ENCODE peak calls at places on chromosomes 3 and 15, in four cellular contexts. One of them, this sample, is unnamed.

GRCh38 chr15:59722451-59722850 is 33.3 kb upstream of the BNIP2 start:
- DNase-seq in AG04450: no peak
- DNase-seq in iPS DF 6.9: no peak
- DNase-seq in A549: no peak
- DNase-seq in this sample: no peak

GRCh38 chr3:177946515-177946914 is 589.7 kb upstream of the KCNMB2 start:
- DNase-seq in A549: no peak
- DNase-seq in iPS DF 6.9: no peak
- DNase-seq in AG04450: no peak
- DNase-seq in this sample: no peak

GRCh38 chr3:151301787-151302186 is 14.8 kb downstream of the GPR87 start:
- DNase-seq in A549: no peak
- DNase-seq in iPS DF 6.9: no peak
- DNase-seq in AG04450: peak; percentile 52
- DNase-seq in this sample: peak; percentile 72

GRCh38 chr3:12400795-12401194 is 83.5 kb upstream of the TSEN2 start:
- DNase-seq in A549: peak; percentile 11
- DNase-seq in AG04450: peak; percentile 32
- DNase-seq in iPS DF 6.9: no peak
- DNase-seq in this sample: no peak

GRCh38 chr3:127690823-127691452 is 18.2 kb downstream of the ABTB1 start:
- DNase-seq in AG04450: no peak
- DNase-seq in iPS DF 6.9: no peak
- DNase-seq in A549: peak; percentile 75
- DNase-seq in this sample: no peak

GRCh38 chr15:66661432-66662096 is 40.5 kb upstream of the SMAD6 start:
- DNase-seq in iPS DF 6.9: no peak
- DNase-seq in A549: no peak
- DNase-seq in AG04450: no peak
- DNase-seq in this sample: no peak

GRCh38 chr3:19775744-19776143 is 158.3 kb downstream of the EFHB start:
- DNase-seq in A549: no peak
- DNase-seq in iPS DF 6.9: no peak
- DNase-seq in AG04450: no peak
- DNase-seq in this sample: no peak

GRCh38 chr3:152943645-152944044 is 108.7 kb downstream of the P2RY1 start:
- DNase-seq in A549: peak; percentile 7
- DNase-seq in iPS DF 6.9: no peak
- DNase-seq in AG04450: no peak
- DNase-seq in this sample: no peak

GRCh38 chr3:96814581-96815567 is at the start of gene EPHA6:
- DNase-seq in AG04450: no peak
- DNase-seq in A549: no peak
- DNase-seq in iPS DF 6.9: no peak
- DNase-seq in this sample: no peak

GRCh38 chr3:46669191-46669999 is 24.1 kb downstream of the ALS2CL start:
- DNase-seq in A549: no peak
- DNase-seq in AG04450: no peak
- DNase-seq in iPS DF 6.9: no peak
- DNase-seq in this sample: no peak

GRCh38 chr3:100042144-100042543 is 72.2 kb downstream of the FILIP1L start:
- DNase-seq in AG04450: peak; percentile 78
- DNase-seq in iPS DF 6.9: no peak
- DNase-seq in A549: peak; percentile 48
- DNase-seq in this sample: peak; percentile 88

GRCh38 chr3:151130437-151130836 is 45.0 kb downstream of the MED12L start:
- DNase-seq in AG04450: no peak
- DNase-seq in iPS DF 6.9: no peak
- DNase-seq in A549: no peak
- DNase-seq in this sample: no peak

GRCh38 chr15:57340673-57341259 is 35.5 kb upstream of the CGNL1 start:
- DNase-seq in iPS DF 6.9: no peak
- DNase-seq in AG04450: no peak
- DNase-seq in A549: peak; percentile 76
- DNase-seq in this sample: peak; percentile 18

GRCh38 chr15:59062985-59063384 is 42.0 kb upstream of the CCNB2 start:
- DNase-seq in AG04450: no peak
- DNase-seq in iPS DF 6.9: no peak
- DNase-seq in A549: no peak
- DNase-seq in this sample: no peak

GRCh38 chr15:39435244-39435643 is 145.6 kb upstream of the THBS1 start:
- DNase-seq in AG04450: no peak
- DNase-seq in A549: no peak
- DNase-seq in iPS DF 6.9: no peak
- DNase-seq in this sample: no peak

GRCh38 chr3:179194931-179195330 is 46.8 kb downstream of the PIK3CA start:
- DNase-seq in iPS DF 6.9: no peak
- DNase-seq in A549: no peak
- DNase-seq in AG04450: no peak
- DNase-seq in this sample: no peak

GRCh38 chr3:173688216-173688842 is 290.8 kb downstream of the NLGN1 start:
- DNase-seq in AG04450: no peak
- DNase-seq in A549: no peak
- DNase-seq in iPS DF 6.9: no peak
- DNase-seq in this sample: no peak

GRCh38 chr3:62798000-62798399 is 77.2 kb downstream of the CADPS start:
- DNase-seq in iPS DF 6.9: no peak
- DNase-seq in A549: no peak
- DNase-seq in AG04450: no peak
- DNase-seq in this sample: no peak

GRCh38 chr15:50182233-50183013 is 427 bp downstream of the SLC27A2 start:
- DNase-seq in A549: peak; percentile 61
- DNase-seq in iPS DF 6.9: no peak
- DNase-seq in AG04450: no peak
- DNase-seq in this sample: no peak

GRCh38 chr3:21292971-21293370 is 458.0 kb downstream of the ZNF385D start:
- DNase-seq in AG04450: no peak
- DNase-seq in A549: no peak
- DNase-seq in iPS DF 6.9: no peak
- DNase-seq in this sample: no peak

GRCh38 chr3:65713016-65713415 is 325.7 kb downstream of the MAGI1 start:
- DNase-seq in iPS DF 6.9: no peak
- DNase-seq in AG04450: peak; percentile 21
- DNase-seq in A549: no peak
- DNase-seq in this sample: no peak

GRCh38 chr3:13352621-13353131 is 67.4 kb downstream of the NUP210 start:
- DNase-seq in AG04450: no peak
- DNase-seq in iPS DF 6.9: no peak
- DNase-seq in A549: peak; percentile 12
- DNase-seq in this sample: no peak

GRCh38 chr3:62445267-62445666 is 71.9 kb upstream of the FEZF2 start:
- DNase-seq in iPS DF 6.9: no peak
- DNase-seq in AG04450: no peak
- DNase-seq in A549: no peak
- DNase-seq in this sample: no peak

GRCh38 chr3:58107597-58107996 is 99.4 kb downstream of the FLNB start:
- DNase-seq in iPS DF 6.9: no peak
- DNase-seq in AG04450: no peak
- DNase-seq in A549: no peak
- DNase-seq in this sample: no peak

GRCh38 chr15:22949074-22949547 is 31.1 kb downstream of the CYFIP1 start:
- DNase-seq in A549: no peak
- DNase-seq in iPS DF 6.9: peak; percentile 13
- DNase-seq in AG04450: no peak
- DNase-seq in this sample: no peak

GRCh38 chr3:27105904-27106303 is 263.3 kb downstream of the NEK10 start:
- DNase-seq in iPS DF 6.9: peak; percentile 25
- DNase-seq in AG04450: no peak
- DNase-seq in A549: no peak
- DNase-seq in this sample: no peak

GRCh38 chr15:85587707-85588441 is 206.9 kb downstream of the KLHL25 start:
- DNase-seq in A549: peak; percentile 58
- DNase-seq in AG04450: no peak
- DNase-seq in iPS DF 6.9: no peak
- DNase-seq in this sample: peak; percentile 81

GRCh38 chr15:72420580-72420979 is 22.5 kb downstream of the TMEM202 start:
- DNase-seq in AG04450: no peak
- DNase-seq in iPS DF 6.9: no peak
- DNase-seq in A549: no peak
- DNase-seq in this sample: no peak
- H3K27ac ChIP-seq in AG04450: no peak overlapping the region
- H3K27ac ChIP-seq in iPS DF 6.9: no peak overlapping the region
- H3K27ac ChIP-seq in A549: no peak overlapping the region
- H3K27ac ChIP-seq in this sample: no peak overlapping the region

GRCh38 chr15:89127054-89127702 is 38.9 kb downstream of the ABHD2 start:
- DNase-seq in iPS DF 6.9: no peak
- DNase-seq in AG04450: no peak
- DNase-seq in A549: peak; percentile 42
- DNase-seq in this sample: no peak
- H3K27ac ChIP-seq in iPS DF 6.9: no peak overlapping the region
- H3K27ac ChIP-seq in AG04450: no peak overlapping the region
- H3K27ac ChIP-seq in A549: peak overlapping the region; percentile 87
- H3K27ac ChIP-seq in this sample: peak overlapping the region; percentile 31

DNA sequence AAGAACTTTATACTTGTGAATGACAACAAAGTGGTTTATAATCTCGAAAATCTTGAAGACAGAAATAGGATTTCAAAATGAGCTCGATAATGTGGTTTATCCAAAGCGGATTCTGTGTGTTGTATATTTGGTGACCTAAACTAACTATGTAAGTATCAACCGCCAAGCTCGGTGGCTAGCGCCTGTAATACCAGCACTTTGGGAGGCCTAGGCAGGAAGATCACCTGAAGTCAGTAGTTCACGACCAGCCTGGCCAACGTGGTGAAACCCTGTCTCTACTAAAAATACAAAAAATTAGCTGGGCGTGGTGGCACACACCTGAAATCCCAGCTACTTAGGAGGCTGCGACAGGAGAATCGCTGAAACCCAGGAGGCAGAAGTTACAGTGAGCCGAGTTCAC is 2.2 kb downstream of the ATP13A3 start:
- DNase-seq in AG04450: no peak
- DNase-seq in iPS DF 6.9: no peak
- DNase-seq in A549: no peak
- DNase-seq in this sample: no peak
- H3K27ac ChIP-seq in AG04450: no peak overlapping the region
- H3K27ac ChIP-seq in iPS DF 6.9: no peak overlapping the region
- H3K27ac ChIP-seq in A549: no peak overlapping the region
- H3K27ac ChIP-seq in this sample: peak overlapping the region; percentile 91

DNA sequence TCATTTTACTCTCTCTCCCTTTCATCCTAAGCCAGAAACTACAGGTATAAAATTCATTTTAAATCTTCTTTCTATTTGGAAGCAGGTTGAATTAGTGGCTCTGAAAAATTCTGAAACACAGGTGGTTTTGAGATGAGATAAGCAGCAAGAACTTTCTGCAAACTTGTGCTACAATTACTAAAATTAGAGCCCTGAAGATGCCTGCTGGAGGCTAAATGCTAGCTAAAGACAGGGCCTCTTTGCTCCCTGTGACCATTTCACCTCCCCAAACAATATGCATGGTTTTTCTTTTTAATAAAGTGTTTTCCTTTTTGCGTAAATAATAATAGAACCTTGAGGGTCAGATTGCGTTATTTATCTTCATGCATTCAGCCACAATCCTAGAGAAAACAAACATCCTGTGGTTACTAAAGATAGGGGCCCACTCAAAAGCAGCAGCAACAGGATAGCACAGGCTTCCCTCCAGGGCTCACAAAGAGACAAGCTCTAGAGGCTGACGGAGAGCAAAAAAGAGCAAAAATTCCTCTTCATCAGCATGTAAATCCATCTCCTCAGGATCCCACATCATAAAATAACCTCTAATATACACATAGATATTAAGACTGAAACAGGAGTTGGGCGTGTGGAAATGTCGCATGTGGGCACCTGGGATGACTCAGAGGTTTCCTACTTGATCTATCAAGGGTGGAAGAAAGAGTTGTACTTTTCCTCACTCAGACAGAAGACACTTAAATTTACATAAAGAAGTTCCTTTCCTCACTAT is 26.5 kb upstream of the CP start:
- DNase-seq in A549: no peak
- DNase-seq in iPS DF 6.9: no peak
- DNase-seq in AG04450: no peak
- DNase-seq in this sample: no peak
- H3K27ac ChIP-seq in A549: peak overlapping the region; percentile 37
- H3K27ac ChIP-seq in iPS DF 6.9: no peak overlapping the region
- H3K27ac ChIP-seq in AG04450: no peak overlapping the region
- H3K27ac ChIP-seq in this sample: no peak overlapping the region

DNA sequence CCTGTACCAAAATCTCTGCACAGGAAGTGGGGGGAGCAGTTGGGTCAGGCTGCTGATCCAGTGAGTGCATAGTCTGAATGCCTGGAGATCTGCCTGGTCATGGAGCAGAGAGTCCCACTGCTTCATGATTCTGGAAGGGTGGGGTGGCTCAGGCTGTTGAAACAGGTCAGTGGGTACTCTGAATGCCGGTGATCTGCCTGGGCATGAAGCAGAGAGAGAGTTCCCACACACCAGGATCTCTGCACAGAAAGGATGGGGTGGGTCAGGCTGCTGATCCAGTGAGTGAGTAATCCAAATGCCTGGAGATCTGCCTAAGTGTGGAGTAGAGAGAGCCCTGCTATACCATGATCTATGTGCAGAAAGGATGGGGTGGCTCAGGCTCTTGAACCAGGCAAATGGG is 16.1 kb upstream of the GCSAM start:
- DNase-seq in AG04450: no peak
- DNase-seq in iPS DF 6.9: no peak
- DNase-seq in A549: no peak
- DNase-seq in this sample: peak; percentile 96
- H3K27ac ChIP-seq in AG04450: no peak overlapping the region
- H3K27ac ChIP-seq in iPS DF 6.9: no peak overlapping the region
- H3K27ac ChIP-seq in A549: no peak overlapping the region
- H3K27ac ChIP-seq in this sample: peak overlapping the region; percentile 90